ENCODE peak calls at places on chromosomes 3 and 15, in eight cellular contexts. Z is endothelial cell of umbilical vein; M is breast epithelium; F is Calu3; H is fibroblast of lung; O is CD8-positive, alpha-beta T cell; T is endodermal cell; L is neural progenitor cell. U is an unnamed sample.

GRCh38 chr3:17894434-17895060 is 152.1 kb upstream of the TBC1D5 start:
- DNase-seq in Z (no peak), M (no peak), F (peak; percentile 70), H (peak; percentile 60), O (peak; percentile 35), T (peak; percentile 90), L (peak; percentile 77), U (no peak)

GRCh38 chr3:191417457-191417729 is 43.6 kb upstream of the PYDC2 start:
- DNase-seq in Z (no peak), M (no peak), F (no peak), H (no peak), O (no peak), T (no peak), L (no peak), U (no peak)

GRCh38 chr15:41490355-41490754 is 3.3 kb upstream of the ITPKA start:
- DNase-seq in Z (peak; percentile 85), M (no peak), F (no peak), H (peak; percentile 97), O (no peak), T (no peak), L (no peak), U (peak; percentile 60)

GRCh38 chr3:13217736-13218540 is 144.7 kb upstream of the IQSEC1 start:
- DNase-seq in Z (no peak), M (no peak), F (peak; percentile 39), H (no peak), O (no peak), T (no peak), L (no peak), U (no peak)

GRCh38 chr3:2714856-2715255 is 395.3 kb downstream of the IL5RA start:
- DNase-seq in Z (no peak), M (no peak), F (no peak), H (no peak), O (no peak), T (no peak), L (no peak), U (peak; percentile 35)

GRCh38 chr3:45227946-45228345 is 1.9 kb upstream of the TMEM158 start:
- DNase-seq in Z (no peak), M (no peak), F (no peak), H (no peak), O (no peak), T (peak; percentile 66), L (peak; percentile 47), U (no peak)

GRCh38 chr15:90049666-90050604 is 48.8 kb downstream of the ZNF710 start:
- DNase-seq in Z (no peak), M (no peak), F (no peak), H (no peak), O (no peak), T (peak; percentile 41), L (no peak), U (no peak)

GRCh38 chr3:79284781-79285180 is 483.0 kb downstream of the ROBO1 start:
- DNase-seq in Z (no peak), M (no peak), F (no peak), H (no peak), O (no peak), T (no peak), L (no peak), U (no peak)

GRCh38 chr15:66508293-66508883 is 3.3 kb downstream of the ZWILCH start:
- DNase-seq in Z (no peak), M (no peak), F (no peak), H (no peak), O (no peak), T (no peak), L (no peak), U (no peak)

GRCh38 chr3:63069780-63070540 is 194.7 kb upstream of the CADPS start:
- DNase-seq in Z (no peak), M (no peak), F (no peak), H (no peak), O (no peak), T (no peak), L (no peak), U (no peak)

GRCh38 chr3:122246214-122246613 is 62.7 kb downstream of the CASR start:
- DNase-seq in Z (no peak), M (no peak), F (no peak), H (no peak), O (no peak), T (no peak), L (no peak), U (no peak)

GRCh38 chr15:33742286-33742685 is 226.0 kb upstream of the CHRM5 start:
- DNase-seq in Z (no peak), M (no peak), F (no peak), H (no peak), O (no peak), T (no peak), L (no peak), U (no peak)

GRCh38 chr3:43759297-43759782 is 68.6 kb downstream of the ABHD5 start:
- DNase-seq in Z (peak; percentile 65), M (no peak), F (no peak), H (peak; percentile 54), O (no peak), T (peak; percentile 74), L (no peak), U (no peak)
- TF ChIP-seq CTCF in Z (peak; percentile 22), M (no peak), F (no peak), H (peak; percentile 16), O (no peak), T (peak; percentile 32), L (no peak), U (peak; percentile 9)

GRCh38 chr15:45134682-45135604 is 5.1 kb downstream of the DUOX1 start:
- DNase-seq in Z (no peak), M (no peak), F (peak; percentile 46), H (no peak), O (no peak), T (peak; percentile 83), L (peak; percentile 65), U (no peak)
- TF ChIP-seq CTCF in Z (peak; percentile 25), M (no peak), F (no peak), H (no peak), O (no peak), T (peak; percentile 55), L (peak; percentile 33), U (no peak)

DNA sequence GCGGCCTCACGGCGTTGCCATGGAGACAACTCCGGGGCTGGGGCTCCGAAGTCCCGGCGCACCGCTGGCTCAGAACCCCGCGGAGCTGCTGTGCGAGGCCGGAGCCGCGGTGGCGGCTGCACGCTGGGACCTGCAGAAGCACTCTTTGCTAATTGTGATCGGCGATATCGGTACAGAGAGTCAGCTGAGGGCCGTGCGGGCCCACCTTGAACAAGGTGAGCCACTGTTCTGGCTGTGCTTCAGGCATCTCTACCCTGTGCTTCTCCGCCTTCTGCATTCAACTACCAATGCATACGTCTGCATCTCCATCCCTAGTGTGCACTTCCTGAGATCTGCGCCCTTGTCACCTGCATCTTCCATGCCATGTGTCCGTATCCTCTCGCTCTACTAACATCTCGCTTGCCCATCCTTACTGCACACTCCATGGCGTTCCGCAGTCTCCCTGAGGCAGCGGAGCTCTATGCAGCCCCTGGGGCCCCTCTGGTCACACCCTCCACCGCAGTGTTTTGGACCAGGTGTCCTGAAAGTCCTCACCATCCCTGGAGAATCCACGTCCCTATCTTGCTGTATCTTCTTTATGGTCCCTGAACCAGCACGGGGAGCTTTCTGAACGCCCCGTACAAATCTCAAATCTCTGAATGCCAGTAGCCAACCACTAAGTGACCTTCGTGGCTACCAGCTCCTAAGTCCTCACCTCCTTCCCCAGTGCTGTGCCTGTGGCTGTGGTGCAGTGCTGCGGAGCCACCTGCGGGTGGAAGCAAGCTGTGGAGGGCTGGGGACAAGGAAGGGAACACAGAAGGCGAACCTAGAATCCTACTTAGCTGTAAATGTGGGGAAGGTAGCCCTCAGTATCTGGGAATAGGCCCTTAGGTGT is 6.2 kb upstream of the MAP1A start:
- DNase-seq in Z (no peak), M (no peak), F (no peak), H (no peak), O (no peak), T (peak; percentile 80), L (peak; percentile 61), U (no peak)
- TF ChIP-seq CTCF in Z (no peak), M (no peak), F (no peak), H (peak; percentile 9), O (no peak), T (peak; percentile 60), L (peak; percentile 38), U (peak; percentile 23)

DNA sequence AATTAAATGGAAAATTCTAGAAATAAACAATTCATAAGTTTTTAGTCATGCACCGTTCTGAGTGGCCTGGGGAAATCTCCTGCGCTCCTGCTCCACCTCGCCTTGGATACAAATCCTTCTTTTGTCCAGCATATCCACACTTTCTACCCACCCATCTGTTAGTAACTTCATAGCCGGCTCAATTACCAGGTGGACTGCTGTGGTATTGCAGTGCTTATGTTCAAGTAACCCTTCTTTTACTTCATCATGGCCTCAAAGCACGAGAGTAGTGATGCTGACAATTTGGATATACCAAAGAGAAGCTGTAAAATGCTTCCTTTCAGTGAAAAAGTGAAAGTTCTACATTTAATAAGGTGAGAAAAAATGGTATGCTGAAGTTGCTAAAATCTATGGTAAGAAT is 142.3 kb upstream of the CHL1 start:
- DNase-seq in Z (no peak), M (no peak), F (no peak), H (no peak), O (no peak), T (no peak), L (no peak), U (no peak)
- TF ChIP-seq CTCF in Z (no peak), M (no peak), F (no peak), H (no peak), O (no peak), T (peak; percentile 48), L (no peak), U (no peak)

DNA sequence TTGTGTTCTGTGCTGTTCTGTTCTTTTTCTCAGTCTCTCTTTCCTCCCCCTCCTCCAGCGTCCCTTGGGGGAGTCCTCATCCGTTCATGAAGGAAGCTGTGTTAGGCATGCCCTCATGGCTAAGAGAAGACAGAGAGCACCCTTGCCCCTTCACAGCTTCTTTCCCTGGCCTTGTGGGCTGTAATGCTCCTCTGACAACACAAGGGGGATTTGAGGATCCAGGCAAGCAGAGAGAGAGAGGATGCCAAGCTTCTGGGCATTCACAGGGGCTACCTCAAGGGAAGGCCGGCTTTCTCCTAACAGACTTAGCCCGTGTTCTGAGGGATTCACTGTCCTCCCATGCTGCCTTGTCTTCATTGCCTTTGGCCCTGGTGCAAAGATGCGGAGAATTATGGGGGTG is 389.5 kb downstream of the LRTM1 start:
- DNase-seq in Z (no peak), M (no peak), F (no peak), H (no peak), O (no peak), T (peak; percentile 82), L (peak; percentile 51), U (no peak)
- TF ChIP-seq CTCF in Z (no peak), M (no peak), F (no peak), H (no peak), O (no peak), T (peak; percentile 78), L (peak; percentile 53), U (no peak)

U was measured in GM06990.